ENCODE peak calls at places on chromosomes 2 and 18, in ten cellular contexts. One of them, this sample, is unnamed.

GRCh38 chr2:122203523-122203922 is 448.1 kb downstream of the TSN start:
- DNase-seq in GM12891: no peak
- DNase-seq in ACHN: peak; percentile 62
- DNase-seq in activated CD8-positive, alpha-beta memory T cell treated with anti-CD3 and anti-CD28 coated beads for 24 hours: no peak
- DNase-seq in GF-D8: no peak
- DNase-seq in Ammon's horn: no peak
- DNase-seq in HTR-8/SVneo: no peak
- DNase-seq in nucleus accumbens: no peak
- DNase-seq in HCT116: no peak
- DNase-seq in psoas muscle: no peak
- DNase-seq in this sample: peak; percentile 23

GRCh38 chr2:165428996-165429395 is 40.5 kb upstream of the CSRNP3 start:
- DNase-seq in GM12891: no peak
- DNase-seq in ACHN: no peak
- DNase-seq in activated CD8-positive, alpha-beta memory T cell treated with anti-CD3 and anti-CD28 coated beads for 24 hours: no peak
- DNase-seq in GF-D8: no peak
- DNase-seq in Ammon's horn: no peak
- DNase-seq in HTR-8/SVneo: no peak
- DNase-seq in nucleus accumbens: no peak
- DNase-seq in HCT116: no peak
- DNase-seq in psoas muscle: no peak
- DNase-seq in this sample: no peak

GRCh38 chr18:74940856-74941255 is 268.1 kb downstream of the PTGR3 start:
- DNase-seq in GM12891: no peak
- DNase-seq in ACHN: no peak
- DNase-seq in activated CD8-positive, alpha-beta memory T cell treated with anti-CD3 and anti-CD28 coated beads for 24 hours: no peak
- DNase-seq in GF-D8: no peak
- DNase-seq in Ammon's horn: peak; percentile 45
- DNase-seq in HTR-8/SVneo: no peak
- DNase-seq in nucleus accumbens: no peak
- DNase-seq in HCT116: no peak
- DNase-seq in psoas muscle: no peak
- DNase-seq in this sample: no peak

GRCh38 chr2:217551229-217551909 is 451.4 kb downstream of the TNS1 start:
- DNase-seq in GM12891: no peak
- DNase-seq in ACHN: peak; percentile 75
- DNase-seq in activated CD8-positive, alpha-beta memory T cell treated with anti-CD3 and anti-CD28 coated beads for 24 hours: no peak
- DNase-seq in GF-D8: no peak
- DNase-seq in Ammon's horn: no peak
- DNase-seq in HTR-8/SVneo: peak; percentile 74
- DNase-seq in nucleus accumbens: no peak
- DNase-seq in HCT116: no peak
- DNase-seq in psoas muscle: no peak
- DNase-seq in this sample: no peak

GRCh38 chr2:54945401-54946219 is 104.6 kb downstream of the RTN4 start:
- DNase-seq in GM12891: peak; percentile 42
- DNase-seq in ACHN: no peak
- DNase-seq in activated CD8-positive, alpha-beta memory T cell treated with anti-CD3 and anti-CD28 coated beads for 24 hours: no peak
- DNase-seq in GF-D8: no peak
- DNase-seq in Ammon's horn: peak; percentile 81
- DNase-seq in HTR-8/SVneo: no peak
- DNase-seq in nucleus accumbens: no peak
- DNase-seq in HCT116: no peak
- DNase-seq in psoas muscle: peak; percentile 92
- DNase-seq in this sample: no peak

GRCh38 chr2:51953931-51954330 is 922.0 kb upstream of the NRXN1 start:
- DNase-seq in GM12891: no peak
- DNase-seq in ACHN: no peak
- DNase-seq in activated CD8-positive, alpha-beta memory T cell treated with anti-CD3 and anti-CD28 coated beads for 24 hours: no peak
- DNase-seq in GF-D8: no peak
- DNase-seq in Ammon's horn: no peak
- DNase-seq in HTR-8/SVneo: peak; percentile 14
- DNase-seq in nucleus accumbens: no peak
- DNase-seq in HCT116: no peak
- DNase-seq in psoas muscle: no peak
- DNase-seq in this sample: no peak

GRCh38 chr18:47979611-47980200 is 49.2 kb upstream of the SMAD2 start:
- DNase-seq in GM12891: no peak
- DNase-seq in ACHN: no peak
- DNase-seq in activated CD8-positive, alpha-beta memory T cell treated with anti-CD3 and anti-CD28 coated beads for 24 hours: no peak
- DNase-seq in GF-D8: no peak
- DNase-seq in Ammon's horn: no peak
- DNase-seq in HTR-8/SVneo: no peak
- DNase-seq in nucleus accumbens: no peak
- DNase-seq in HCT116: no peak
- DNase-seq in psoas muscle: no peak
- DNase-seq in this sample: no peak

GRCh38 chr2:233244818-233245217 is 6.7 kb upstream of the ATG16L1 start:
- DNase-seq in GM12891: no peak
- DNase-seq in ACHN: no peak
- DNase-seq in activated CD8-positive, alpha-beta memory T cell treated with anti-CD3 and anti-CD28 coated beads for 24 hours: no peak
- DNase-seq in GF-D8: no peak
- DNase-seq in Ammon's horn: no peak
- DNase-seq in HTR-8/SVneo: no peak
- DNase-seq in nucleus accumbens: no peak
- DNase-seq in HCT116: peak; percentile 31
- DNase-seq in psoas muscle: no peak
- DNase-seq in this sample: no peak

GRCh38 chr2:201114846-201115245 is 1.1 kb upstream of the CFLAR start:
- DNase-seq in GM12891: no peak
- DNase-seq in ACHN: no peak
- DNase-seq in activated CD8-positive, alpha-beta memory T cell treated with anti-CD3 and anti-CD28 coated beads for 24 hours: no peak
- DNase-seq in GF-D8: no peak
- DNase-seq in Ammon's horn: no peak
- DNase-seq in HTR-8/SVneo: no peak
- DNase-seq in nucleus accumbens: no peak
- DNase-seq in HCT116: no peak
- DNase-seq in psoas muscle: no peak
- DNase-seq in this sample: no peak

GRCh38 chr18:32048507-32049091 is 30.0 kb downstream of the RNF125 start:
- DNase-seq in GM12891: no peak
- DNase-seq in ACHN: no peak
- DNase-seq in activated CD8-positive, alpha-beta memory T cell treated with anti-CD3 and anti-CD28 coated beads for 24 hours: no peak
- DNase-seq in GF-D8: peak; percentile 97
- DNase-seq in Ammon's horn: peak; percentile 64
- DNase-seq in HTR-8/SVneo: no peak
- DNase-seq in nucleus accumbens: no peak
- DNase-seq in HCT116: no peak
- DNase-seq in psoas muscle: peak; percentile 53
- DNase-seq in this sample: no peak

GRCh38 chr2:43312751-43313641 is 86.6 kb upstream of the ZFP36L2 start:
- DNase-seq in GM12891: no peak
- DNase-seq in ACHN: peak; percentile 17
- DNase-seq in activated CD8-positive, alpha-beta memory T cell treated with anti-CD3 and anti-CD28 coated beads for 24 hours: no peak
- DNase-seq in GF-D8: no peak
- DNase-seq in Ammon's horn: no peak
- DNase-seq in HTR-8/SVneo: peak; percentile 63
- DNase-seq in nucleus accumbens: no peak
- DNase-seq in HCT116: no peak
- DNase-seq in psoas muscle: no peak
- DNase-seq in this sample: no peak

GRCh38 chr18:8754995-8755955 is 49.9 kb downstream of the MTCL1 start:
- DNase-seq in GM12891: no peak
- DNase-seq in ACHN: peak; percentile 59
- DNase-seq in activated CD8-positive, alpha-beta memory T cell treated with anti-CD3 and anti-CD28 coated beads for 24 hours: no peak
- DNase-seq in GF-D8: no peak
- DNase-seq in Ammon's horn: no peak
- DNase-seq in HTR-8/SVneo: no peak
- DNase-seq in nucleus accumbens: no peak
- DNase-seq in HCT116: no peak
- DNase-seq in psoas muscle: no peak
- DNase-seq in this sample: no peak

GRCh38 chr18:27808678-27809077 is 368.3 kb downstream of the CDH2 start:
- DNase-seq in GM12891: no peak
- DNase-seq in ACHN: no peak
- DNase-seq in activated CD8-positive, alpha-beta memory T cell treated with anti-CD3 and anti-CD28 coated beads for 24 hours: no peak
- DNase-seq in GF-D8: no peak
- DNase-seq in Ammon's horn: no peak
- DNase-seq in HTR-8/SVneo: no peak
- DNase-seq in nucleus accumbens: no peak
- DNase-seq in HCT116: no peak
- DNase-seq in psoas muscle: no peak
- DNase-seq in this sample: no peak

GRCh38 chr2:106694960-106695470 is 191.0 kb downstream of the ST6GAL2 start:
- DNase-seq in GM12891: no peak
- DNase-seq in ACHN: no peak
- DNase-seq in activated CD8-positive, alpha-beta memory T cell treated with anti-CD3 and anti-CD28 coated beads for 24 hours: no peak
- DNase-seq in GF-D8: no peak
- DNase-seq in Ammon's horn: no peak
- DNase-seq in HTR-8/SVneo: no peak
- DNase-seq in nucleus accumbens: no peak
- DNase-seq in HCT116: no peak
- DNase-seq in psoas muscle: no peak
- DNase-seq in this sample: no peak

GRCh38 chr2:20356042-20356441 is 5.4 kb upstream of the PUM2 start:
- DNase-seq in GM12891: no peak
- DNase-seq in ACHN: peak; percentile 72
- DNase-seq in activated CD8-positive, alpha-beta memory T cell treated with anti-CD3 and anti-CD28 coated beads for 24 hours: no peak
- DNase-seq in GF-D8: peak; percentile 72
- DNase-seq in Ammon's horn: no peak
- DNase-seq in HTR-8/SVneo: peak; percentile 32
- DNase-seq in nucleus accumbens: no peak
- DNase-seq in HCT116: no peak
- DNase-seq in psoas muscle: no peak
- DNase-seq in this sample: no peak

GRCh38 chr2:127255146-127255545 is 35.0 kb upstream of the CYP27C1 start:
- DNase-seq in GM12891: no peak
- DNase-seq in ACHN: no peak
- DNase-seq in activated CD8-positive, alpha-beta memory T cell treated with anti-CD3 and anti-CD28 coated beads for 24 hours: no peak
- DNase-seq in GF-D8: no peak
- DNase-seq in Ammon's horn: no peak
- DNase-seq in HTR-8/SVneo: no peak
- DNase-seq in nucleus accumbens: no peak
- DNase-seq in HCT116: no peak
- DNase-seq in psoas muscle: no peak
- DNase-seq in this sample: no peak

GRCh38 chr18:26549103-26549485 is 741 bp upstream of the KCTD1 start:
- DNase-seq in GM12891: peak; percentile 35
- DNase-seq in ACHN: peak; percentile 43
- DNase-seq in activated CD8-positive, alpha-beta memory T cell treated with anti-CD3 and anti-CD28 coated beads for 24 hours: peak; percentile 66
- DNase-seq in GF-D8: no peak
- DNase-seq in Ammon's horn: peak; percentile 21
- DNase-seq in HTR-8/SVneo: no peak
- DNase-seq in nucleus accumbens: no peak
- DNase-seq in HCT116: no peak
- DNase-seq in psoas muscle: peak; percentile 55
- DNase-seq in this sample: no peak

GRCh38 chr2:99867690-99868089 is 274.7 kb downstream of the AFF3 start:
- DNase-seq in GM12891: no peak
- DNase-seq in ACHN: no peak
- DNase-seq in activated CD8-positive, alpha-beta memory T cell treated with anti-CD3 and anti-CD28 coated beads for 24 hours: no peak
- DNase-seq in GF-D8: no peak
- DNase-seq in Ammon's horn: no peak
- DNase-seq in HTR-8/SVneo: peak; percentile 63
- DNase-seq in nucleus accumbens: no peak
- DNase-seq in HCT116: no peak
- DNase-seq in psoas muscle: no peak
- DNase-seq in this sample: no peak

GRCh38 chr2:177338177-177338721 is 54.3 kb upstream of the AGPS start:
- DNase-seq in GM12891: no peak
- DNase-seq in ACHN: peak; percentile 89
- DNase-seq in activated CD8-positive, alpha-beta memory T cell treated with anti-CD3 and anti-CD28 coated beads for 24 hours: no peak
- DNase-seq in GF-D8: no peak
- DNase-seq in Ammon's horn: no peak
- DNase-seq in HTR-8/SVneo: peak; percentile 26
- DNase-seq in nucleus accumbens: no peak
- DNase-seq in HCT116: peak; percentile 85
- DNase-seq in psoas muscle: no peak
- DNase-seq in this sample: peak; percentile 23

GRCh38 chr2:230877737-230878598 is 13.2 kb downstream of the ITM2C start:
- DNase-seq in GM12891: no peak
- DNase-seq in ACHN: no peak
- DNase-seq in activated CD8-positive, alpha-beta memory T cell treated with anti-CD3 and anti-CD28 coated beads for 24 hours: peak; percentile 83
- DNase-seq in GF-D8: peak; percentile 66
- DNase-seq in Ammon's horn: no peak
- DNase-seq in HTR-8/SVneo: no peak
- DNase-seq in nucleus accumbens: no peak
- DNase-seq in HCT116: no peak
- DNase-seq in psoas muscle: no peak
- DNase-seq in this sample: no peak

GRCh38 chr18:5180254-5180653 is 16.8 kb downstream of the AKAIN1 start:
- DNase-seq in GM12891: no peak
- DNase-seq in ACHN: no peak
- DNase-seq in activated CD8-positive, alpha-beta memory T cell treated with anti-CD3 and anti-CD28 coated beads for 24 hours: no peak
- DNase-seq in GF-D8: no peak
- DNase-seq in Ammon's horn: no peak
- DNase-seq in HTR-8/SVneo: no peak
- DNase-seq in nucleus accumbens: no peak
- DNase-seq in HCT116: no peak
- DNase-seq in psoas muscle: no peak
- DNase-seq in this sample: no peak

GRCh38 chr2:144361742-144362141 is 158.2 kb downstream of the ZEB2 start:
- DNase-seq in GM12891: no peak
- DNase-seq in ACHN: no peak
- DNase-seq in activated CD8-positive, alpha-beta memory T cell treated with anti-CD3 and anti-CD28 coated beads for 24 hours: no peak
- DNase-seq in GF-D8: no peak
- DNase-seq in Ammon's horn: no peak
- DNase-seq in HTR-8/SVneo: no peak
- DNase-seq in nucleus accumbens: no peak
- DNase-seq in HCT116: no peak
- DNase-seq in psoas muscle: no peak
- DNase-seq in this sample: no peak

GRCh38 chr2:101038455-101039255 is 36.6 kb downstream of the RPL31 start:
- DNase-seq in GM12891: no peak
- DNase-seq in ACHN: peak; percentile 25
- DNase-seq in activated CD8-positive, alpha-beta memory T cell treated with anti-CD3 and anti-CD28 coated beads for 24 hours: no peak
- DNase-seq in GF-D8: no peak
- DNase-seq in Ammon's horn: no peak
- DNase-seq in HTR-8/SVneo: peak; percentile 29
- DNase-seq in nucleus accumbens: no peak
- DNase-seq in HCT116: peak; percentile 43
- DNase-seq in psoas muscle: no peak
- DNase-seq in this sample: no peak

GRCh38 chr18:45774065-45774521 is 50.1 kb downstream of the SLC14A1 start:
- DNase-seq in GM12891: no peak
- DNase-seq in ACHN: peak; percentile 36
- DNase-seq in activated CD8-positive, alpha-beta memory T cell treated with anti-CD3 and anti-CD28 coated beads for 24 hours: no peak
- DNase-seq in GF-D8: no peak
- DNase-seq in Ammon's horn: no peak
- DNase-seq in HTR-8/SVneo: no peak
- DNase-seq in nucleus accumbens: no peak
- DNase-seq in HCT116: no peak
- DNase-seq in psoas muscle: no peak
- DNase-seq in this sample: no peak

GRCh38 chr2:41894563-41895333 is 153.1 kb upstream of the PKDCC start:
- DNase-seq in GM12891: no peak
- DNase-seq in ACHN: no peak
- DNase-seq in activated CD8-positive, alpha-beta memory T cell treated with anti-CD3 and anti-CD28 coated beads for 24 hours: no peak
- DNase-seq in GF-D8: no peak
- DNase-seq in Ammon's horn: no peak
- DNase-seq in HTR-8/SVneo: no peak
- DNase-seq in nucleus accumbens: no peak
- DNase-seq in HCT116: no peak
- DNase-seq in psoas muscle: no peak
- DNase-seq in this sample: no peak

GRCh38 chr2:26333286-26333685 is 12.7 kb upstream of the SELENOI start:
- DNase-seq in GM12891: no peak
- DNase-seq in ACHN: peak; percentile 45
- DNase-seq in activated CD8-positive, alpha-beta memory T cell treated with anti-CD3 and anti-CD28 coated beads for 24 hours: no peak
- DNase-seq in GF-D8: no peak
- DNase-seq in Ammon's horn: no peak
- DNase-seq in HTR-8/SVneo: no peak
- DNase-seq in nucleus accumbens: no peak
- DNase-seq in HCT116: no peak
- DNase-seq in psoas muscle: no peak
- DNase-seq in this sample: no peak

GRCh38 chr2:200863655-200864205 is 728 bp downstream of the CLK1 start:
- DNase-seq in GM12891: no peak
- DNase-seq in ACHN: peak; percentile 52
- DNase-seq in activated CD8-positive, alpha-beta memory T cell treated with anti-CD3 and anti-CD28 coated beads for 24 hours: peak; percentile 65
- DNase-seq in GF-D8: no peak
- DNase-seq in Ammon's horn: no peak
- DNase-seq in HTR-8/SVneo: no peak
- DNase-seq in nucleus accumbens: no peak
- DNase-seq in HCT116: no peak
- DNase-seq in psoas muscle: peak; percentile 63
- DNase-seq in this sample: peak; percentile 36

GRCh38 chr2:176595986-176596385 is 326.7 kb downstream of the MTX2 start:
- DNase-seq in GM12891: no peak
- DNase-seq in ACHN: no peak
- DNase-seq in activated CD8-positive, alpha-beta memory T cell treated with anti-CD3 and anti-CD28 coated beads for 24 hours: no peak
- DNase-seq in GF-D8: no peak
- DNase-seq in Ammon's horn: no peak
- DNase-seq in HTR-8/SVneo: no peak
- DNase-seq in nucleus accumbens: no peak
- DNase-seq in HCT116: no peak
- DNase-seq in psoas muscle: no peak
- DNase-seq in this sample: no peak

This sample was measured in NCI-H345.